ENCODE peak calls at places on chromosomes 11 and 22, in five cellular contexts. One of them, this sample, is unnamed.
A peak's percentile ranks its signal among the peaks of the same experiment; 100 is the strongest.

GRCh38 chr11:38593649-38594048 is 1995.6 kb upstream of the RAG2 start:
- DNase-seq in endothelial cell of umbilical vein: no peak
- DNase-seq in K562: no peak
- DNase-seq in A549: no peak
- DNase-seq in HepG2: no peak
- DNase-seq in this sample: no peak

GRCh38 chr11:45106440-45106839 is 40.0 kb upstream of the PRDM11 start:
- DNase-seq in endothelial cell of umbilical vein: no peak
- DNase-seq in K562: no peak
- DNase-seq in A549: no peak
- DNase-seq in HepG2: no peak
- DNase-seq in this sample: no peak

GRCh38 chr22:50683086-50683993 is 10.7 kb downstream of the SHANK3 start:
- DNase-seq in endothelial cell of umbilical vein: no peak
- DNase-seq in K562: no peak
- DNase-seq in A549: no peak
- DNase-seq in HepG2: no peak
- DNase-seq in this sample: no peak

GRCh38 chr11:12005476-12005875 is 3.0 kb downstream of the DKK3 start:
- DNase-seq in endothelial cell of umbilical vein: peak; percentile 76
- DNase-seq in K562: no peak
- DNase-seq in A549: no peak
- DNase-seq in HepG2: no peak
- DNase-seq in this sample: no peak

GRCh38 chr22:45533731-45534130 is 31.0 kb downstream of the FBLN1 start:
- DNase-seq in endothelial cell of umbilical vein: no peak
- DNase-seq in K562: no peak
- DNase-seq in A549: no peak
- DNase-seq in HepG2: no peak
- DNase-seq in this sample: no peak

GRCh38 chr11:102172127-102172848 is 62.0 kb downstream of the YAP1 start:
- DNase-seq in endothelial cell of umbilical vein: peak; percentile 43
- DNase-seq in K562: no peak
- DNase-seq in A549: no peak
- DNase-seq in HepG2: no peak
- DNase-seq in this sample: no peak

GRCh38 chr11:15159085-15159484 is 44.4 kb downstream of the INSC start:
- DNase-seq in endothelial cell of umbilical vein: no peak
- DNase-seq in K562: peak; percentile 14
- DNase-seq in A549: peak; percentile 11
- DNase-seq in HepG2: no peak
- DNase-seq in this sample: peak; percentile 16

GRCh38 chr11:111427471-111427912 is 48.4 kb upstream of the POU2AF1 start:
- DNase-seq in endothelial cell of umbilical vein: no peak
- DNase-seq in K562: no peak
- DNase-seq in A549: no peak
- DNase-seq in HepG2: peak; percentile 13
- DNase-seq in this sample: no peak

GRCh38 chr11:86335131-86335768 is 33.2 kb downstream of the HIKESHI start:
- DNase-seq in endothelial cell of umbilical vein: no peak
- DNase-seq in K562: no peak
- DNase-seq in A549: no peak
- DNase-seq in HepG2: no peak
- DNase-seq in this sample: no peak

GRCh38 chr11:72642815-72643511 is 31.3 kb downstream of the PDE2A start:
- DNase-seq in endothelial cell of umbilical vein: peak; percentile 78
- DNase-seq in K562: peak; percentile 85
- DNase-seq in A549: peak; percentile 80
- DNase-seq in HepG2: no peak
- DNase-seq in this sample: peak; percentile 75

GRCh38 chr22:41846268-41847002 is 13.5 kb downstream of the SREBF2 start:
- DNase-seq in endothelial cell of umbilical vein: peak; percentile 25
- DNase-seq in K562: peak; percentile 16
- DNase-seq in A549: no peak
- DNase-seq in HepG2: no peak
- DNase-seq in this sample: no peak

GRCh38 chr11:131914299-131914902 is 544.0 kb downstream of the NTM start:
- DNase-seq in endothelial cell of umbilical vein: peak; percentile 20
- DNase-seq in K562: no peak
- DNase-seq in A549: no peak
- DNase-seq in HepG2: no peak
- DNase-seq in this sample: no peak

GRCh38 chr11:67006029-67006884 is 16.7 kb upstream of the SYT12 start:
- DNase-seq in endothelial cell of umbilical vein: no peak
- DNase-seq in K562: peak; percentile 92
- DNase-seq in A549: peak; percentile 91
- DNase-seq in HepG2: peak; percentile 52
- DNase-seq in this sample: peak; percentile 85

GRCh38 chr11:1735271-1735670 is 15.1 kb downstream of the IFITM10 start:
- DNase-seq in endothelial cell of umbilical vein: no peak
- DNase-seq in K562: no peak
- DNase-seq in A549: no peak
- DNase-seq in HepG2: no peak
- DNase-seq in this sample: no peak

GRCh38 chr11:57425565-57426438 is 1.1 kb downstream of the SLC43A3 start:
- DNase-seq in endothelial cell of umbilical vein: peak; percentile 41
- DNase-seq in K562: no peak
- DNase-seq in A549: no peak
- DNase-seq in HepG2: no peak
- DNase-seq in this sample: peak; percentile 55

GRCh38 chr11:119195680-119196079 is 10.4 kb downstream of the NHERF4 start:
- DNase-seq in endothelial cell of umbilical vein: peak; percentile 67
- DNase-seq in K562: peak; percentile 68
- DNase-seq in A549: peak; percentile 50
- DNase-seq in HepG2: peak; percentile 43
- DNase-seq in this sample: no peak

GRCh38 chr11:3096909-3097395 is 39.7 kb upstream of the CARS1 start:
- DNase-seq in endothelial cell of umbilical vein: no peak
- DNase-seq in K562: no peak
- DNase-seq in A549: no peak
- DNase-seq in HepG2: no peak
- DNase-seq in this sample: no peak

GRCh38 chr11:115377882-115378296 is 126.3 kb downstream of the CADM1 start:
- DNase-seq in endothelial cell of umbilical vein: no peak
- DNase-seq in K562: no peak
- DNase-seq in A549: no peak
- DNase-seq in HepG2: peak; percentile 91
- DNase-seq in this sample: no peak

GRCh38 chr11:122778148-122778547 is 60.2 kb upstream of the CRTAM start:
- DNase-seq in endothelial cell of umbilical vein: peak; percentile 45
- DNase-seq in K562: no peak
- DNase-seq in A549: peak; percentile 11
- DNase-seq in HepG2: no peak
- DNase-seq in this sample: no peak

GRCh38 chr11:126647735-126648134 is 292.2 kb downstream of the ST3GAL4 start:
- DNase-seq in endothelial cell of umbilical vein: no peak
- DNase-seq in K562: no peak
- DNase-seq in A549: peak; percentile 46
- DNase-seq in HepG2: no peak
- DNase-seq in this sample: no peak

GRCh38 chr11:74134661-74135515 is 35.9 kb downstream of the C2CD3 start:
- DNase-seq in endothelial cell of umbilical vein: no peak
- DNase-seq in K562: no peak
- DNase-seq in A549: no peak
- DNase-seq in HepG2: no peak
- DNase-seq in this sample: no peak

GRCh38 chr11:71070490-71071455 is 181.6 kb downstream of the SHANK2 start:
- DNase-seq in endothelial cell of umbilical vein: no peak
- DNase-seq in K562: no peak
- DNase-seq in A549: no peak
- DNase-seq in HepG2: no peak
- DNase-seq in this sample: no peak

GRCh38 chr11:1749020-1749758 is 1.2 kb downstream of the IFITM10 start:
- DNase-seq in endothelial cell of umbilical vein: no peak
- DNase-seq in K562: no peak
- DNase-seq in A549: no peak
- DNase-seq in HepG2: no peak
- DNase-seq in this sample: no peak

GRCh38 chr11:2383823-2384722 is 7.0 kb downstream of the CD81 start:
- DNase-seq in endothelial cell of umbilical vein: no peak
- DNase-seq in K562: peak; percentile 89
- DNase-seq in A549: no peak
- DNase-seq in HepG2: no peak
- DNase-seq in this sample: no peak

GRCh38 chr22:47333625-47334024 is 571.2 kb downstream of the TBC1D22A start:
- DNase-seq in endothelial cell of umbilical vein: peak; percentile 61
- DNase-seq in K562: no peak
- DNase-seq in A549: no peak
- DNase-seq in HepG2: peak; percentile 9
- DNase-seq in this sample: peak; percentile 4

GRCh38 chr11:27807594-27807993 is 107.3 kb upstream of the BDNF start:
- DNase-seq in endothelial cell of umbilical vein: no peak
- DNase-seq in K562: no peak
- DNase-seq in A549: no peak
- DNase-seq in HepG2: no peak
- DNase-seq in this sample: no peak

GRCh38 chr11:17490938-17491337 is 14.3 kb upstream of the ABCC8 start:
- DNase-seq in endothelial cell of umbilical vein: no peak
- DNase-seq in K562: no peak
- DNase-seq in A549: no peak
- DNase-seq in HepG2: no peak
- DNase-seq in this sample: no peak

GRCh38 chr11:108871152-108871551 is 206.3 kb downstream of the DDX10 start:
- DNase-seq in endothelial cell of umbilical vein: peak; percentile 81
- DNase-seq in K562: no peak
- DNase-seq in A549: no peak
- DNase-seq in HepG2: peak; percentile 35
- DNase-seq in this sample: peak; percentile 31
- TF ChIP-seq MYC in endothelial cell of umbilical vein: no peak
- TF ChIP-seq MYC in K562: no peak
- TF ChIP-seq MYC in A549: no peak
- TF ChIP-seq MYC in HepG2: no peak
- TF ChIP-seq MYC in this sample: no peak

GRCh38 chr22:30080805-30081204 is 541 bp downstream of the HORMAD2 start:
- DNase-seq in endothelial cell of umbilical vein: no peak
- DNase-seq in K562: no peak
- DNase-seq in A549: no peak
- DNase-seq in HepG2: no peak
- DNase-seq in this sample: no peak

GRCh38 chr22:30079952-30080533 is at the start of gene HORMAD2:
- DNase-seq in endothelial cell of umbilical vein: peak; percentile 22
- DNase-seq in K562: no peak
- DNase-seq in A549: no peak
- DNase-seq in HepG2: no peak
- DNase-seq in this sample: no peak

GRCh38 chr22:30074994-30075393 is 5.3 kb upstream of the HORMAD2 start:
- DNase-seq in endothelial cell of umbilical vein: no peak
- DNase-seq in K562: no peak
- DNase-seq in A549: no peak
- DNase-seq in HepG2: no peak
- DNase-seq in this sample: no peak

GRCh38 chr22:30077279-30077678 is 3.0 kb upstream of the HORMAD2 start:
- DNase-seq in endothelial cell of umbilical vein: no peak
- DNase-seq in K562: no peak
- DNase-seq in A549: no peak
- DNase-seq in HepG2: peak; percentile 27
- DNase-seq in this sample: no peak

DNA sequence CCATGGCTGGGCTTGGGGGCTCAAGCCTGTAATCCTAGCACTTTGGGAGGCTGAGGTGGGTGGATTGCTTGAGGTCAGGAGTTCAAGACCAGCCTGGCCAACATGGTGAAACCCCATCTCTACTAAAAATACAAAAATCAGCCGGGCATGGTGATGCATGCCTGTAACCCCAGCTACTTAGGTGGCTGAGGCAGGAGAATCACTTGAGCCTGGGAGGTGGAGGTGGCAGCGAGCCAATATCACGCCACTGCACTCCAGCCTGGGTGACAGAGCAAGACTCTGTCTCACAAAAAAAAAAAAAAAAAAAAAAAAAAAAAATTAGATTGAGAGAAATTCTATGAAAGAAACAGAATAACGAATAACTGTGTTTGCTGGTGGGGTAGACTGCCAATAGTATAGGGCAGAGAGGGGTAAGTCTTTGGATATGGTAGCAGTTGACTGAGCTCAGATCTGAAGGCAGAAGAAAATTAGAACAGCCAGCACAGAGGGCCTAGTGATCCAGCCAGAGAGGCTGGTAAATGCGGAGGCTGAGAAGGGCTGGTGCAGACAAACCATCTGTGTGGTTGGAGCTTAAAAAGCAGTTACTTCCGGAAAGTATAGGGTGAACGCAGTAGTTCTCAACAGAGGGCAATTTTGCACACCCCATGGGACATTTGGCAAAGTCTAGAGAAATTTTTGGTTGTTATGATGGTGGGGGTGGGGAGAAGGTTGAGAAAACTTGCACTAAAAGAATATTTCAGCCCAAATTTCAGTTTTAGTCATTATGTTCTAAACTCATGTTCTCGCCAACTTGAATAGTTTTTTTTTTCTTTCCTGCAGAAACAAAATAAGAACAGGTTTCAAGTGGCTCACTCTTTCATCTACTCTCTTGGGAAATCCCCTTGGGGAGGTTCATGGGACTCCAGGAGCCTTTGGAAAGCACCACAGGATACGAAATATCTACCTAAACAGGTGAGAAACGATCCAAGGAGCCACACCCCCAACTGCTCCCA is 1.6 kb upstream of the HORMAD2 start:
- DNase-seq in endothelial cell of umbilical vein: no peak
- DNase-seq in K562: no peak
- DNase-seq in A549: no peak
- DNase-seq in HepG2: no peak
- DNase-seq in this sample: peak; percentile 74
- H3K4me3 ChIP-seq in endothelial cell of umbilical vein: no peak overlapping the region
- H3K4me3 ChIP-seq in K562: no peak overlapping the region
- H3K4me3 ChIP-seq in A549: no peak overlapping the region
- H3K4me3 ChIP-seq in HepG2: no peak overlapping the region
- H3K4me3 ChIP-seq in this sample: no peak overlapping the region

DNA sequence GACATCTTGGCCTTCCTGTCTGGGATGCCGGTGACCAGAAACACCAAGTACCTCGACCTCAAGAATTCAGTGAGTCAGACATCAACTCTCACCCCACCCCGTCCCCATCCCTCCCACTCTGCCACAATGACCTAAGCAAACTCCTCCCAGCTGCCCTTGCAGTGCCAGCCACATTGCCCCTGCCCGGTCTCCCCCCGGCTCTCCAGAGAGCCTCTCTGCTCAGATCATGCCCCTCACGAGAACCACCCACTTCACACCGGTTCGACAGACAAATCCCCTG is 23.6 kb upstream of the MYRF start:
- DNase-seq in endothelial cell of umbilical vein: no peak
- DNase-seq in K562: no peak
- DNase-seq in A549: peak; percentile 80
- DNase-seq in HepG2: no peak
- DNase-seq in this sample: peak; percentile 47
- TF ChIP-seq MYC in endothelial cell of umbilical vein: no peak
- TF ChIP-seq MYC in K562: no peak
- TF ChIP-seq MYC in A549: no peak
- TF ChIP-seq MYC in HepG2: no peak
- TF ChIP-seq MYC in this sample: no peak

DNA sequence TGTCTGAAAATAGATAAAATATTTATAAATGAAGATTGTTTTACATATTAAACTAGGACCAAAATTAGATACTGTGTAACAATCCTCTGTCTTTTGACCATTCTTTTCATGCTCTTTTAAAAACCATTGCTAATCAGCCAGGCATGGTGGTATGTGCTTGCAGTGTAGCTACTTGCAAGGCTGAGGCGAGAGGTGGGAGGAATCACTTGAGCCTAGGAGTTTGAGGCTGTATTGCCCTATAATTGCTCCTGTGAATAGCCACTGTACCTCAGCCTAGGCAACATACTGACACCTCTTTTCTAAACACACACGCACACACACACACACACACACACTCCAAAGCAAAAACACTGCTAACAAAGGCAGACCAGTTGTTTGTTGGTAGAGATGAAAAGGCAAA is 259.2 kb downstream of the JRKL start:
- DNase-seq in endothelial cell of umbilical vein: no peak
- DNase-seq in K562: no peak
- DNase-seq in A549: no peak
- DNase-seq in HepG2: no peak
- DNase-seq in this sample: no peak
- H3K4me3 ChIP-seq in endothelial cell of umbilical vein: no peak overlapping the region
- H3K4me3 ChIP-seq in K562: no peak overlapping the region
- H3K4me3 ChIP-seq in A549: no peak overlapping the region
- H3K4me3 ChIP-seq in HepG2: no peak overlapping the region
- H3K4me3 ChIP-seq in this sample: no peak overlapping the region